ENCODE peak calls at places on chromosomes 13 and 19, in four cellular contexts. Z is B cell, W is MV-4-11, S is fibroblast of lung. A is an unnamed sample.
A peak's percentile ranks its signal among the peaks of the same experiment; 100 is the strongest.

GRCh38 chr13:70297219-70297618 is 189.0 kb upstream of the KLHL1 start:
- DNase-seq in Z (no peak), W (no peak), S (no peak), A (no peak)

GRCh38 chr13:40269086-40269485 is 397.4 kb downstream of the FOXO1 start:
- DNase-seq in Z (no peak), W (no peak), S (peak; percentile 12), A (no peak)

GRCh38 chr19:17834350-17835181 is 13.2 kb downstream of the JAK3 start:
- DNase-seq in Z (no peak), W (no peak), S (no peak), A (no peak)

GRCh38 chr19:47658431-47659383 is 49.8 kb downstream of the BICRA start:
- DNase-seq in Z (no peak), W (no peak), S (no peak), A (no peak)

GRCh38 chr13:33934936-33935510 is 117.1 kb downstream of the RFC3 start:
- DNase-seq in Z (no peak), W (no peak), S (no peak), A (no peak)

GRCh38 chr19:40363128-40363527 is 14.6 kb downstream of the PLD3 start:
- DNase-seq in Z (no peak), W (peak; percentile 91), S (no peak), A (no peak)

GRCh38 chr19:55641376-55642152 is 762 bp downstream of the ZNF580 start:
- DNase-seq in Z (peak; percentile 56), W (no peak), S (peak; percentile 42), A (peak; percentile 54)

GRCh38 chr19:54473071-54473941 is at the start of gene CDC42EP5:
- DNase-seq in Z (no peak), W (no peak), S (peak; percentile 84), A (no peak)

GRCh38 chr19:39599116-39599515 is 3.2 kb upstream of the LGALS13 start:
- DNase-seq in Z (no peak), W (peak; percentile 16), S (peak; percentile 22), A (peak; percentile 1)

GRCh38 chr19:7833225-7834156 is 3.5 kb downstream of the EVI5L start:
- DNase-seq in Z (no peak), W (no peak), S (peak; percentile 61), A (no peak)

A was measured in Kasumi-1.